ENCODE peak calls at places on chromosomes 13 and 19, in four cellular contexts. One of them, this sample, is unnamed.
A peak's percentile ranks its signal among the peaks of the same experiment; 100 is the strongest.

GRCh38 chr19:14248578-14249011 is 42.6 kb upstream of the ADGRL1 start:
- DNase-seq in NCI-H774: peak; percentile 12
- DNase-seq in stimulated activated CD4-positive, alpha-beta T cell treated with anti-CD3 and anti-CD28 coated beads, Interleukin-12 subunit alpha, Interleukin-12 subunit beta, amount 100 ng/mL, for 24 hours: no peak
- DNase-seq in fibroblast of lung: peak; percentile 69
- DNase-seq in this sample: peak; percentile 53

GRCh38 chr19:4523306-4524110 is 5.2 kb upstream of the PLIN4 start:
- DNase-seq in NCI-H774: no peak
- DNase-seq in stimulated activated CD4-positive, alpha-beta T cell treated with anti-CD3 and anti-CD28 coated beads, Interleukin-12 subunit alpha, Interleukin-12 subunit beta, amount 100 ng/mL, for 24 hours: no peak
- DNase-seq in fibroblast of lung: peak; percentile 12
- DNase-seq in this sample: no peak

GRCh38 chr13:68064371-68064770 is 834.2 kb upstream of the PCDH9 start:
- DNase-seq in stimulated activated CD4-positive, alpha-beta T cell treated with anti-CD3 and anti-CD28 coated beads, Interleukin-12 subunit alpha, Interleukin-12 subunit beta, amount 100 ng/mL, for 24 hours: no peak
- DNase-seq in NCI-H774: no peak
- DNase-seq in fibroblast of lung: peak; percentile 12
- DNase-seq in this sample: no peak

GRCh38 chr19:39067104-39067503 is 17.1 kb upstream of the ACP7 start:
- DNase-seq in NCI-H774: no peak
- DNase-seq in fibroblast of lung: no peak
- DNase-seq in stimulated activated CD4-positive, alpha-beta T cell treated with anti-CD3 and anti-CD28 coated beads, Interleukin-12 subunit alpha, Interleukin-12 subunit beta, amount 100 ng/mL, for 24 hours: no peak
- DNase-seq in this sample: no peak

GRCh38 chr13:45269204-45269603 is 68.4 kb upstream of the KCTD4 start:
- DNase-seq in fibroblast of lung: peak; percentile 67
- DNase-seq in NCI-H774: no peak
- DNase-seq in stimulated activated CD4-positive, alpha-beta T cell treated with anti-CD3 and anti-CD28 coated beads, Interleukin-12 subunit alpha, Interleukin-12 subunit beta, amount 100 ng/mL, for 24 hours: no peak
- DNase-seq in this sample: peak; percentile 45

GRCh38 chr13:75479102-75479501 is 2.9 kb downstream of the TBC1D4 start:
- DNase-seq in stimulated activated CD4-positive, alpha-beta T cell treated with anti-CD3 and anti-CD28 coated beads, Interleukin-12 subunit alpha, Interleukin-12 subunit beta, amount 100 ng/mL, for 24 hours: no peak
- DNase-seq in NCI-H774: no peak
- DNase-seq in fibroblast of lung: no peak
- DNase-seq in this sample: no peak

GRCh38 chr13:107730835-107731234 is 484.5 kb downstream of the LIG4 start:
- DNase-seq in fibroblast of lung: peak; percentile 66
- DNase-seq in stimulated activated CD4-positive, alpha-beta T cell treated with anti-CD3 and anti-CD28 coated beads, Interleukin-12 subunit alpha, Interleukin-12 subunit beta, amount 100 ng/mL, for 24 hours: no peak
- DNase-seq in NCI-H774: no peak
- DNase-seq in this sample: peak; percentile 60

GRCh38 chr19:56507446-56508281 is at the start of gene ZNF471:
- DNase-seq in stimulated activated CD4-positive, alpha-beta T cell treated with anti-CD3 and anti-CD28 coated beads, Interleukin-12 subunit alpha, Interleukin-12 subunit beta, amount 100 ng/mL, for 24 hours: peak; percentile 70
- DNase-seq in fibroblast of lung: peak; percentile 98
- DNase-seq in NCI-H774: peak; percentile 22
- DNase-seq in this sample: peak; percentile 96

GRCh38 chr19:52170863-52171320 is 529 bp downstream of the ZNF836 start:
- DNase-seq in fibroblast of lung: no peak
- DNase-seq in stimulated activated CD4-positive, alpha-beta T cell treated with anti-CD3 and anti-CD28 coated beads, Interleukin-12 subunit alpha, Interleukin-12 subunit beta, amount 100 ng/mL, for 24 hours: no peak
- DNase-seq in NCI-H774: no peak
- DNase-seq in this sample: no peak

GRCh38 chr13:95481051-95481775 is 71.3 kb upstream of the CLDN10 start:
- DNase-seq in stimulated activated CD4-positive, alpha-beta T cell treated with anti-CD3 and anti-CD28 coated beads, Interleukin-12 subunit alpha, Interleukin-12 subunit beta, amount 100 ng/mL, for 24 hours: no peak
- DNase-seq in NCI-H774: no peak
- DNase-seq in fibroblast of lung: no peak
- DNase-seq in this sample: no peak

GRCh38 chr13:114285166-114285808 is 3.9 kb downstream of the UPF3A start:
- DNase-seq in fibroblast of lung: peak; percentile 51
- DNase-seq in stimulated activated CD4-positive, alpha-beta T cell treated with anti-CD3 and anti-CD28 coated beads, Interleukin-12 subunit alpha, Interleukin-12 subunit beta, amount 100 ng/mL, for 24 hours: no peak
- DNase-seq in NCI-H774: no peak
- DNase-seq in this sample: peak; percentile 45

GRCh38 chr19:18389736-18390074 is 3.7 kb downstream of the GDF15 start:
- DNase-seq in NCI-H774: no peak
- DNase-seq in fibroblast of lung: no peak
- DNase-seq in stimulated activated CD4-positive, alpha-beta T cell treated with anti-CD3 and anti-CD28 coated beads, Interleukin-12 subunit alpha, Interleukin-12 subunit beta, amount 100 ng/mL, for 24 hours: no peak
- DNase-seq in this sample: no peak

GRCh38 chr13:113001251-113002140 is 32.5 kb downstream of the MCF2L start:
- DNase-seq in stimulated activated CD4-positive, alpha-beta T cell treated with anti-CD3 and anti-CD28 coated beads, Interleukin-12 subunit alpha, Interleukin-12 subunit beta, amount 100 ng/mL, for 24 hours: no peak
- DNase-seq in fibroblast of lung: peak; percentile 17
- DNase-seq in NCI-H774: peak; percentile 95
- DNase-seq in this sample: peak; percentile 4

GRCh38 chr13:65836066-65836465 is 1394.1 kb downstream of the PCDH9 start:
- DNase-seq in stimulated activated CD4-positive, alpha-beta T cell treated with anti-CD3 and anti-CD28 coated beads, Interleukin-12 subunit alpha, Interleukin-12 subunit beta, amount 100 ng/mL, for 24 hours: no peak
- DNase-seq in NCI-H774: no peak
- DNase-seq in fibroblast of lung: no peak
- DNase-seq in this sample: no peak

GRCh38 chr13:32475403-32475802 is 47.5 kb upstream of the N4BP2L1 start:
- DNase-seq in stimulated activated CD4-positive, alpha-beta T cell treated with anti-CD3 and anti-CD28 coated beads, Interleukin-12 subunit alpha, Interleukin-12 subunit beta, amount 100 ng/mL, for 24 hours: no peak
- DNase-seq in NCI-H774: no peak
- DNase-seq in fibroblast of lung: no peak
- DNase-seq in this sample: no peak

GRCh38 chr19:37056776-37057175 is 21.5 kb upstream of the ZNF420 start:
- DNase-seq in stimulated activated CD4-positive, alpha-beta T cell treated with anti-CD3 and anti-CD28 coated beads, Interleukin-12 subunit alpha, Interleukin-12 subunit beta, amount 100 ng/mL, for 24 hours: no peak
- DNase-seq in fibroblast of lung: no peak
- DNase-seq in NCI-H774: no peak
- DNase-seq in this sample: no peak

GRCh38 chr13:41354416-41354815 is 43.3 kb downstream of the NAA16 start:
- DNase-seq in stimulated activated CD4-positive, alpha-beta T cell treated with anti-CD3 and anti-CD28 coated beads, Interleukin-12 subunit alpha, Interleukin-12 subunit beta, amount 100 ng/mL, for 24 hours: no peak
- DNase-seq in NCI-H774: no peak
- DNase-seq in fibroblast of lung: peak; percentile 26
- DNase-seq in this sample: no peak

GRCh38 chr13:101520672-101521071 is 68.2 kb downstream of the ITGBL1 start:
- DNase-seq in stimulated activated CD4-positive, alpha-beta T cell treated with anti-CD3 and anti-CD28 coated beads, Interleukin-12 subunit alpha, Interleukin-12 subunit beta, amount 100 ng/mL, for 24 hours: no peak
- DNase-seq in NCI-H774: no peak
- DNase-seq in fibroblast of lung: peak; percentile 81
- DNase-seq in this sample: peak; percentile 75

GRCh38 chr13:42066542-42066941 is 18.1 kb downstream of the DGKH start:
- DNase-seq in NCI-H774: no peak
- DNase-seq in fibroblast of lung: peak; percentile 80
- DNase-seq in stimulated activated CD4-positive, alpha-beta T cell treated with anti-CD3 and anti-CD28 coated beads, Interleukin-12 subunit alpha, Interleukin-12 subunit beta, amount 100 ng/mL, for 24 hours: no peak
- DNase-seq in this sample: peak; percentile 74

GRCh38 chr19:3041756-3042517 is 12.9 kb upstream of the TLE2 start:
- DNase-seq in stimulated activated CD4-positive, alpha-beta T cell treated with anti-CD3 and anti-CD28 coated beads, Interleukin-12 subunit alpha, Interleukin-12 subunit beta, amount 100 ng/mL, for 24 hours: no peak
- DNase-seq in fibroblast of lung: no peak
- DNase-seq in NCI-H774: no peak
- DNase-seq in this sample: no peak

GRCh38 chr13:58024103-58024502 is 392.6 kb downstream of the PCDH17 start:
- DNase-seq in NCI-H774: no peak
- DNase-seq in fibroblast of lung: no peak
- DNase-seq in stimulated activated CD4-positive, alpha-beta T cell treated with anti-CD3 and anti-CD28 coated beads, Interleukin-12 subunit alpha, Interleukin-12 subunit beta, amount 100 ng/mL, for 24 hours: no peak
- DNase-seq in this sample: no peak

GRCh38 chr19:54190942-54191670 is at the start of gene TSEN34:
- DNase-seq in stimulated activated CD4-positive, alpha-beta T cell treated with anti-CD3 and anti-CD28 coated beads, Interleukin-12 subunit alpha, Interleukin-12 subunit beta, amount 100 ng/mL, for 24 hours: peak; percentile 77
- DNase-seq in fibroblast of lung: no peak
- DNase-seq in NCI-H774: peak; percentile 88
- DNase-seq in this sample: peak; percentile 27

GRCh38 chr13:29496241-29496712 is 99.2 kb downstream of the SLC7A1 start:
- DNase-seq in stimulated activated CD4-positive, alpha-beta T cell treated with anti-CD3 and anti-CD28 coated beads, Interleukin-12 subunit alpha, Interleukin-12 subunit beta, amount 100 ng/mL, for 24 hours: no peak
- DNase-seq in NCI-H774: no peak
- DNase-seq in fibroblast of lung: no peak
- DNase-seq in this sample: no peak

GRCh38 chr13:110328509-110328908 is 21.4 kb downstream of the COL4A2 start:
- DNase-seq in stimulated activated CD4-positive, alpha-beta T cell treated with anti-CD3 and anti-CD28 coated beads, Interleukin-12 subunit alpha, Interleukin-12 subunit beta, amount 100 ng/mL, for 24 hours: no peak
- DNase-seq in fibroblast of lung: peak; percentile 47
- DNase-seq in NCI-H774: no peak
- DNase-seq in this sample: no peak

GRCh38 chr19:55452381-55453325 is 8.8 kb downstream of the ISOC2 start:
- DNase-seq in stimulated activated CD4-positive, alpha-beta T cell treated with anti-CD3 and anti-CD28 coated beads, Interleukin-12 subunit alpha, Interleukin-12 subunit beta, amount 100 ng/mL, for 24 hours: no peak
- DNase-seq in fibroblast of lung: peak; percentile 73
- DNase-seq in NCI-H774: peak; percentile 91
- DNase-seq in this sample: peak; percentile 59

GRCh38 chr13:99459101-99459500 is 42.2 kb upstream of the TM9SF2 start:
- DNase-seq in fibroblast of lung: no peak
- DNase-seq in NCI-H774: no peak
- DNase-seq in stimulated activated CD4-positive, alpha-beta T cell treated with anti-CD3 and anti-CD28 coated beads, Interleukin-12 subunit alpha, Interleukin-12 subunit beta, amount 100 ng/mL, for 24 hours: no peak
- DNase-seq in this sample: no peak

GRCh38 chr19:27774337-27774736 is 1438.6 kb downstream of the UQCRFS1 start:
- DNase-seq in stimulated activated CD4-positive, alpha-beta T cell treated with anti-CD3 and anti-CD28 coated beads, Interleukin-12 subunit alpha, Interleukin-12 subunit beta, amount 100 ng/mL, for 24 hours: no peak
- DNase-seq in NCI-H774: no peak
- DNase-seq in fibroblast of lung: no peak
- DNase-seq in this sample: no peak

GRCh38 chr19:19662866-19663291 is 597 bp downstream of the ATP13A1 start:
- DNase-seq in fibroblast of lung: no peak
- DNase-seq in stimulated activated CD4-positive, alpha-beta T cell treated with anti-CD3 and anti-CD28 coated beads, Interleukin-12 subunit alpha, Interleukin-12 subunit beta, amount 100 ng/mL, for 24 hours: peak; percentile 48
- DNase-seq in NCI-H774: no peak
- DNase-seq in this sample: no peak

GRCh38 chr19:12689581-12690216 is 1.9 kb downstream of the GNG14 start:
- DNase-seq in fibroblast of lung: no peak
- DNase-seq in stimulated activated CD4-positive, alpha-beta T cell treated with anti-CD3 and anti-CD28 coated beads, Interleukin-12 subunit alpha, Interleukin-12 subunit beta, amount 100 ng/mL, for 24 hours: no peak
- DNase-seq in NCI-H774: no peak
- DNase-seq in this sample: no peak

GRCh38 chr13:98658131-98658530 is 81.2 kb upstream of the STK24 start:
- DNase-seq in stimulated activated CD4-positive, alpha-beta T cell treated with anti-CD3 and anti-CD28 coated beads, Interleukin-12 subunit alpha, Interleukin-12 subunit beta, amount 100 ng/mL, for 24 hours: no peak
- DNase-seq in NCI-H774: no peak
- DNase-seq in fibroblast of lung: no peak
- DNase-seq in this sample: no peak

GRCh38 chr13:83819156-83819555 is 63.1 kb downstream of the SLITRK1 start:
- DNase-seq in NCI-H774: no peak
- DNase-seq in stimulated activated CD4-positive, alpha-beta T cell treated with anti-CD3 and anti-CD28 coated beads, Interleukin-12 subunit alpha, Interleukin-12 subunit beta, amount 100 ng/mL, for 24 hours: no peak
- DNase-seq in fibroblast of lung: peak; percentile 67
- DNase-seq in this sample: peak; percentile 53